ENCODE peak calls at places on chromosome 2, in nine cellular contexts. A is NCI-H748 treated with DMSO at 0.1 percent for 48 hours; D is aorta; M is HL-60; U is activated CD4-positive, alpha-beta T cell treated with anti-CD3 and anti-CD28 coated beads for 1 hour; P is sigmoid colon; Y is stimulated activated CD4-positive, alpha-beta T cell treated with anti-CD3 and anti-CD28 coated beads, Interleukin-4, amount 100 ng/mL, for 1 hour; J is fibroblast of lung; R is kidney epithelial cell. W is an unnamed sample.

GRCh38 chr2:48978131-48978530 is 176.2 kb downstream of the FSHR start:
- DNase-seq in D (no peak), J (no peak), M (no peak), R (no peak), U (no peak), Y (no peak), P (no peak), A (no peak), W (no peak)

GRCh38 chr2:128742467-128742866 is 423.8 kb upstream of the HS6ST1 start:
- DNase-seq in J (no peak), P (no peak), A (no peak), D (no peak), Y (no peak), M (no peak), U (no peak), R (no peak), W (no peak)

GRCh38 chr2:69208023-69208595 is 178.9 kb downstream of the GFPT1 start:
- DNase-seq in P (no peak), U (no peak), A (no peak), J (peak), D (no peak), R (no peak), M (no peak), Y (no peak), W (no peak)

GRCh38 chr2:219709261-219709867 is 81.9 kb downstream of the SLC4A3 start:
- DNase-seq in J (no peak), U (no peak), D (no peak), P (no peak), Y (no peak), A (no peak), M (no peak), R (no peak), W (no peak)

GRCh38 chr2:44686561-44686960 is 254.9 kb upstream of the SIX3 start:
- DNase-seq in J (peak), M (no peak), R (peak), A (no peak), D (no peak), Y (no peak), P (no peak), U (no peak), W (no peak)

GRCh38 chr2:97745474-97746172 is 32.2 kb downstream of the ZAP70 start:
- DNase-seq in D (no peak), M (no peak), A (no peak), R (no peak), Y (peak), J (no peak), P (no peak), U (no peak), W (no peak)

GRCh38 chr2:109256921-109257320 is 127.9 kb downstream of the SH3RF3 start:
- DNase-seq in J (peak), Y (no peak), U (no peak), M (no peak), R (no peak), P (peak), D (no peak), A (no peak), W (no peak)

GRCh38 chr2:109162999-109163398 is 34.0 kb downstream of the SH3RF3 start:
- DNase-seq in D (peak), Y (no peak), P (no peak), U (no peak), J (peak), R (no peak), A (no peak), M (no peak), W (peak)

GRCh38 chr2:234308814-234309195 is 188.1 kb downstream of the ARL4C start:
- DNase-seq in D (no peak), Y (peak), P (no peak), A (no peak), U (peak), M (no peak), R (no peak), J (peak), W (peak)

GRCh38 chr2:113227698-113228097 is 51.0 kb downstream of the PAX8 start:
- DNase-seq in M (no peak), A (no peak), P (no peak), Y (no peak), D (no peak), R (no peak), U (no peak), J (no peak), W (no peak)

GRCh38 chr2:157793053-157793612 is 83.0 kb downstream of the ACVR1 start:
- DNase-seq in J (no peak), U (no peak), D (no peak), A (no peak), M (no peak), R (no peak), Y (no peak), P (no peak), W (no peak)

GRCh38 chr2:241799522-241800197 is 9.3 kb upstream of the NEU4 start:
- DNase-seq in M (no peak), Y (no peak), J (no peak), P (no peak), D (peak), A (no peak), R (no peak), U (no peak), W (peak)

GRCh38 chr2:86274918-86275275 is 62.5 kb downstream of the REEP1 start:
- DNase-seq in Y (no peak), J (peak), R (no peak), M (no peak), D (no peak), A (no peak), U (no peak), P (peak), W (no peak)

GRCh38 chr2:239648607-239649006 is 247.8 kb upstream of the HDAC4 start:
- DNase-seq in Y (no peak), A (no peak), P (no peak), D (no peak), J (no peak), R (no peak), M (no peak), U (no peak), W (no peak)

GRCh38 chr2:176003958-176004357 is 1.9 kb upstream of the LNPK start:
- DNase-seq in J (no peak), D (no peak), A (no peak), P (no peak), U (no peak), Y (no peak), M (no peak), R (no peak), W (no peak)

GRCh38 chr2:157895531-157895930 is 19.4 kb upstream of the ACVR1 start:
- DNase-seq in J (no peak), Y (peak), A (no peak), R (no peak), D (no peak), U (no peak), P (no peak), M (no peak), W (no peak)

GRCh38 chr2:238155051-238155760 is 3.6 kb upstream of the ERFE start:
- DNase-seq in M (no peak), D (no peak), P (no peak), U (no peak), J (peak), A (no peak), R (peak), Y (no peak), W (no peak)

GRCh38 chr2:134375935-134376334 is 122.1 kb downstream of the MGAT5 start:
- DNase-seq in U (no peak), P (peak), Y (no peak), J (peak), A (no peak), D (no peak), M (no peak), R (no peak), W (no peak)

GRCh38 chr2:239348563-239349447 is 52.0 kb downstream of the HDAC4 start:
- DNase-seq in D (no peak), U (no peak), P (peak), M (no peak), J (no peak), Y (no peak), R (no peak), A (no peak), W (peak)

GRCh38 chr2:223088866-223089265 is 36.9 kb downstream of the KCNE4 start:
- DNase-seq in M (no peak), A (no peak), D (no peak), U (no peak), Y (no peak), P (no peak), R (no peak), J (no peak), W (no peak)

GRCh38 chr2:77642339-77642738 is 120.2 kb upstream of the LRRTM4 start:
- DNase-seq in J (no peak), Y (no peak), P (no peak), D (no peak), R (no peak), A (no peak), M (no peak), U (no peak), W (no peak)

W was measured in sciatic nerve.